ENCODE peak calls at places on chromosome 12, in eight cellular contexts. One of them, this sample, is unnamed.

GRCh38 chr12:45468751-45469615 is 253.1 kb downstream of the ANO6 start:
- DNase-seq in kidney epithelial cell: no peak
- DNase-seq in AG04450: no peak
- DNase-seq in choroid plexus epithelial cell: no peak
- DNase-seq in GM13977: no peak
- DNase-seq in OCI-LY7: no peak
- DNase-seq in heart right ventricle: no peak
- DNase-seq in B cell: no peak
- DNase-seq in this sample: no peak

GRCh38 chr12:50824914-50825313 is 17.8 kb upstream of the TMPRSS12 start:
- DNase-seq in kidney epithelial cell: no peak
- DNase-seq in AG04450: no peak
- DNase-seq in choroid plexus epithelial cell: no peak
- DNase-seq in GM13977: no peak
- DNase-seq in OCI-LY7: no peak
- DNase-seq in heart right ventricle: no peak
- DNase-seq in B cell: no peak
- DNase-seq in this sample: no peak

GRCh38 chr12:1481919-1482318 is 112.5 kb downstream of the FBXL14 start:
- DNase-seq in kidney epithelial cell: no peak
- DNase-seq in AG04450: no peak
- DNase-seq in choroid plexus epithelial cell: no peak
- DNase-seq in GM13977: no peak
- DNase-seq in OCI-LY7: no peak
- DNase-seq in heart right ventricle: no peak
- DNase-seq in B cell: no peak
- DNase-seq in this sample: no peak

GRCh38 chr12:49089831-49090773 is 4.5 kb downstream of the DHH start:
- DNase-seq in kidney epithelial cell: no peak
- DNase-seq in AG04450: no peak
- DNase-seq in choroid plexus epithelial cell: peak; percentile 54
- DNase-seq in GM13977: peak; percentile 45
- DNase-seq in OCI-LY7: peak; percentile 46
- DNase-seq in heart right ventricle: no peak
- DNase-seq in B cell: no peak
- DNase-seq in this sample: no peak

GRCh38 chr12:65631621-65632111 is 192.6 kb upstream of the HMGA2 start:
- DNase-seq in kidney epithelial cell: peak; percentile 99
- DNase-seq in AG04450: peak; percentile 97
- DNase-seq in choroid plexus epithelial cell: peak; percentile 99
- DNase-seq in GM13977: no peak
- DNase-seq in OCI-LY7: no peak
- DNase-seq in heart right ventricle: peak; percentile 21
- DNase-seq in B cell: no peak
- DNase-seq in this sample: peak; percentile 87

GRCh38 chr12:52921488-52922165 is 16.8 kb upstream of the KRT8 start:
- DNase-seq in kidney epithelial cell: no peak
- DNase-seq in AG04450: no peak
- DNase-seq in choroid plexus epithelial cell: no peak
- DNase-seq in GM13977: no peak
- DNase-seq in OCI-LY7: no peak
- DNase-seq in heart right ventricle: no peak
- DNase-seq in B cell: no peak
- DNase-seq in this sample: no peak

GRCh38 chr12:1497161-1497560 is 97.2 kb downstream of the FBXL14 start:
- DNase-seq in kidney epithelial cell: no peak
- DNase-seq in AG04450: no peak
- DNase-seq in choroid plexus epithelial cell: no peak
- DNase-seq in GM13977: no peak
- DNase-seq in OCI-LY7: no peak
- DNase-seq in heart right ventricle: no peak
- DNase-seq in B cell: no peak
- DNase-seq in this sample: no peak

GRCh38 chr12:41527529-41528116 is 339.5 kb downstream of the PDZRN4 start:
- DNase-seq in kidney epithelial cell: no peak
- DNase-seq in AG04450: no peak
- DNase-seq in choroid plexus epithelial cell: no peak
- DNase-seq in GM13977: no peak
- DNase-seq in OCI-LY7: no peak
- DNase-seq in heart right ventricle: no peak
- DNase-seq in B cell: no peak
- DNase-seq in this sample: no peak

GRCh38 chr12:108638141-108638823 is 4.6 kb upstream of the SELPLG start:
- DNase-seq in kidney epithelial cell: no peak
- DNase-seq in AG04450: no peak
- DNase-seq in choroid plexus epithelial cell: no peak
- DNase-seq in GM13977: no peak
- DNase-seq in OCI-LY7: peak; percentile 77
- DNase-seq in heart right ventricle: peak; percentile 57
- DNase-seq in B cell: peak; percentile 43
- DNase-seq in this sample: no peak

GRCh38 chr12:94099191-94099983 is 49.0 kb upstream of the PLXNC1 start:
- DNase-seq in kidney epithelial cell: no peak
- DNase-seq in AG04450: peak; percentile 23
- DNase-seq in choroid plexus epithelial cell: no peak
- DNase-seq in GM13977: no peak
- DNase-seq in OCI-LY7: no peak
- DNase-seq in heart right ventricle: no peak
- DNase-seq in B cell: no peak
- DNase-seq in this sample: no peak

GRCh38 chr12:69052613-69053408 is 119.8 kb upstream of the CPM start:
- DNase-seq in kidney epithelial cell: peak; percentile 82
- DNase-seq in AG04450: peak; percentile 44
- DNase-seq in choroid plexus epithelial cell: peak; percentile 89
- DNase-seq in GM13977: no peak
- DNase-seq in OCI-LY7: no peak
- DNase-seq in heart right ventricle: no peak
- DNase-seq in B cell: no peak
- DNase-seq in this sample: peak; percentile 66

GRCh38 chr12:55717397-55718007 is 1.7 kb downstream of the BLOC1S1 start:
- DNase-seq in kidney epithelial cell: no peak
- DNase-seq in AG04450: no peak
- DNase-seq in choroid plexus epithelial cell: peak; percentile 72
- DNase-seq in GM13977: no peak
- DNase-seq in OCI-LY7: no peak
- DNase-seq in heart right ventricle: no peak
- DNase-seq in B cell: no peak
- DNase-seq in this sample: no peak

GRCh38 chr12:114976959-114977358 is 293.0 kb upstream of the TBX3 start:
- DNase-seq in kidney epithelial cell: no peak
- DNase-seq in AG04450: peak; percentile 54
- DNase-seq in choroid plexus epithelial cell: peak; percentile 43
- DNase-seq in GM13977: no peak
- DNase-seq in OCI-LY7: no peak
- DNase-seq in heart right ventricle: no peak
- DNase-seq in B cell: no peak
- DNase-seq in this sample: no peak

GRCh38 chr12:116880817-116881324 is 370 bp downstream of the HRK start:
- DNase-seq in kidney epithelial cell: no peak
- DNase-seq in AG04450: no peak
- DNase-seq in choroid plexus epithelial cell: peak; percentile 42
- DNase-seq in GM13977: peak; percentile 86
- DNase-seq in OCI-LY7: peak; percentile 93
- DNase-seq in heart right ventricle: peak; percentile 10
- DNase-seq in B cell: peak; percentile 61
- DNase-seq in this sample: no peak

GRCh38 chr12:109680521-109681030 is 33.0 kb upstream of the FAM222A start:
- DNase-seq in kidney epithelial cell: no peak
- DNase-seq in AG04450: no peak
- DNase-seq in choroid plexus epithelial cell: no peak
- DNase-seq in GM13977: no peak
- DNase-seq in OCI-LY7: no peak
- DNase-seq in heart right ventricle: no peak
- DNase-seq in B cell: no peak
- DNase-seq in this sample: no peak

GRCh38 chr12:126930234-126930633 is 1336.7 kb upstream of the TMEM132C start:
- DNase-seq in kidney epithelial cell: no peak
- DNase-seq in AG04450: no peak
- DNase-seq in choroid plexus epithelial cell: no peak
- DNase-seq in GM13977: no peak
- DNase-seq in OCI-LY7: no peak
- DNase-seq in heart right ventricle: no peak
- DNase-seq in B cell: no peak
- DNase-seq in this sample: no peak

GRCh38 chr12:91609283-91609682 is 426.7 kb upstream of the DCN start:
- DNase-seq in kidney epithelial cell: no peak
- DNase-seq in AG04450: no peak
- DNase-seq in choroid plexus epithelial cell: no peak
- DNase-seq in GM13977: no peak
- DNase-seq in OCI-LY7: no peak
- DNase-seq in heart right ventricle: no peak
- DNase-seq in B cell: no peak
- DNase-seq in this sample: no peak

GRCh38 chr12:126608607-126609175 is 1543.5 kb downstream of the AACS start:
- DNase-seq in kidney epithelial cell: no peak
- DNase-seq in AG04450: no peak
- DNase-seq in choroid plexus epithelial cell: peak; percentile 0
- DNase-seq in GM13977: no peak
- DNase-seq in OCI-LY7: no peak
- DNase-seq in heart right ventricle: no peak
- DNase-seq in B cell: no peak
- DNase-seq in this sample: no peak

GRCh38 chr12:102964872-102965271 is 7.4 kb downstream of the ASCL1 start:
- DNase-seq in kidney epithelial cell: no peak
- DNase-seq in AG04450: no peak
- DNase-seq in choroid plexus epithelial cell: no peak
- DNase-seq in GM13977: peak; percentile 34
- DNase-seq in OCI-LY7: no peak
- DNase-seq in heart right ventricle: no peak
- DNase-seq in B cell: no peak
- DNase-seq in this sample: no peak

GRCh38 chr12:109020750-109021380 is at the start of gene SVOP:
- DNase-seq in kidney epithelial cell: peak; percentile 25
- DNase-seq in AG04450: peak; percentile 47
- DNase-seq in choroid plexus epithelial cell: peak; percentile 88
- DNase-seq in GM13977: no peak
- DNase-seq in OCI-LY7: no peak
- DNase-seq in heart right ventricle: peak; percentile 83
- DNase-seq in B cell: no peak
- DNase-seq in this sample: peak; percentile 42

GRCh38 chr12:59649203-59649602 is 53.4 kb downstream of the SLC16A7 start:
- DNase-seq in kidney epithelial cell: no peak
- DNase-seq in AG04450: no peak
- DNase-seq in choroid plexus epithelial cell: no peak
- DNase-seq in GM13977: no peak
- DNase-seq in OCI-LY7: no peak
- DNase-seq in heart right ventricle: no peak
- DNase-seq in B cell: no peak
- DNase-seq in this sample: no peak

GRCh38 chr12:23060161-23060560 is 435.2 kb downstream of the ETNK1 start:
- DNase-seq in kidney epithelial cell: no peak
- DNase-seq in AG04450: no peak
- DNase-seq in choroid plexus epithelial cell: no peak
- DNase-seq in GM13977: no peak
- DNase-seq in OCI-LY7: no peak
- DNase-seq in heart right ventricle: no peak
- DNase-seq in B cell: no peak
- DNase-seq in this sample: no peak

GRCh38 chr12:30440826-30441602 is 254.7 kb downstream of the IPO8 start:
- DNase-seq in kidney epithelial cell: no peak
- DNase-seq in AG04450: no peak
- DNase-seq in choroid plexus epithelial cell: peak; percentile 72
- DNase-seq in GM13977: no peak
- DNase-seq in OCI-LY7: peak; percentile 2
- DNase-seq in heart right ventricle: no peak
- DNase-seq in B cell: no peak
- DNase-seq in this sample: no peak
- TF ChIP-seq CTCF in kidney epithelial cell: peak; percentile 52
- TF ChIP-seq CTCF in AG04450: peak; percentile 74
- TF ChIP-seq CTCF in choroid plexus epithelial cell: peak; percentile 80
- TF ChIP-seq CTCF in GM13977: peak; percentile 13
- TF ChIP-seq CTCF in OCI-LY7: peak; percentile 50
- TF ChIP-seq CTCF in heart right ventricle: peak; percentile 34
- TF ChIP-seq CTCF in B cell: no peak
- TF ChIP-seq CTCF in this sample: peak; percentile 37

GRCh38 chr12:121911824-121912585 is 6.4 kb upstream of the CFAP251 start:
- DNase-seq in kidney epithelial cell: no peak
- DNase-seq in AG04450: no peak
- DNase-seq in choroid plexus epithelial cell: no peak
- DNase-seq in GM13977: no peak
- DNase-seq in OCI-LY7: no peak
- DNase-seq in heart right ventricle: no peak
- DNase-seq in B cell: no peak
- DNase-seq in this sample: no peak
- TF ChIP-seq CTCF in kidney epithelial cell: no peak
- TF ChIP-seq CTCF in AG04450: no peak
- TF ChIP-seq CTCF in choroid plexus epithelial cell: no peak
- TF ChIP-seq CTCF in GM13977: no peak
- TF ChIP-seq CTCF in OCI-LY7: no peak
- TF ChIP-seq CTCF in heart right ventricle: no peak
- TF ChIP-seq CTCF in B cell: no peak
- TF ChIP-seq CTCF in this sample: no peak

DNA sequence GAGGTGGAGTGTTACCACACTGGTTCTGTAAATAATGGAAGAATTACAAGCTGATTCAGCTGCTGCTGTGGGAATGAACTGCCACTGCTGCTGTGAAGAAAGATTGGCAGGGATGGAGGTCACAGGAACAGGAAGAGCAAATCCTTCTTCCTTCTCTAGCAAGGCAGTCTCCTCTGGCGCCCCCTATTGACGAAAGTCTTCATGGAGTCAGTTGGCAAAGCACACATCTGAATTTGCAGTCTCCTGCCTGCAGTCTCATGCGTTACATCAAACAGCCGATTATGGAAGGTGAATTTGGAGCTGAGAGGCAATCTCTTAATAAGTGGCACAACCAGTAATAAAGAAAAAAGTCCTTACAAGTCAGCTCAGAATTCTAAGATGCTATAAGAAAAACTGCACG is 106.0 kb upstream of the TMTC1 start:
- DNase-seq in kidney epithelial cell: no peak
- DNase-seq in AG04450: no peak
- DNase-seq in choroid plexus epithelial cell: peak; percentile 72
- DNase-seq in GM13977: peak; percentile 15
- DNase-seq in OCI-LY7: peak; percentile 11
- DNase-seq in heart right ventricle: peak; percentile 75
- DNase-seq in B cell: no peak
- DNase-seq in this sample: no peak
- TF ChIP-seq CTCF in kidney epithelial cell: peak; percentile 23
- TF ChIP-seq CTCF in AG04450: peak; percentile 53
- TF ChIP-seq CTCF in choroid plexus epithelial cell: peak; percentile 74
- TF ChIP-seq CTCF in GM13977: peak; percentile 46
- TF ChIP-seq CTCF in OCI-LY7: peak; percentile 70
- TF ChIP-seq CTCF in heart right ventricle: peak; percentile 62
- TF ChIP-seq CTCF in B cell: no peak
- TF ChIP-seq CTCF in this sample: peak; percentile 30

DNA sequence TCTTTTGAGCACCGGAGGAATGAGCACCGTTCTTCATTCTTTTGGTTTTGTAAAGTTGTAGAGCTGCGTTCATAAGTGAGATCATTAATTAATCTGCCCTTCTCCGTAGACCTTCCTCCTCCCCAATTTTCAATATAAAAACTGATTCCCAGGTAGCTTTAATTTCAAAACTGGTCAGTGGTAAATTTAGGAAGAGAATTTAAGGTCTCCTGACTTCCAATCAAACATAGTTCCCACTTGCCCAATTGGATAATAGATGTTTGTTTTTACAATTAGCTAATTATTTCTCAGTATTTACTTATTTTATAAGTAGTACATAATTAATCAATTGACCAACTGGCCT is 27.2 kb upstream of the YBX3 start:
- DNase-seq in kidney epithelial cell: no peak
- DNase-seq in AG04450: no peak
- DNase-seq in choroid plexus epithelial cell: no peak
- DNase-seq in GM13977: no peak
- DNase-seq in OCI-LY7: no peak
- DNase-seq in heart right ventricle: no peak
- DNase-seq in B cell: no peak
- DNase-seq in this sample: no peak
- TF ChIP-seq CTCF in kidney epithelial cell: no peak
- TF ChIP-seq CTCF in AG04450: no peak
- TF ChIP-seq CTCF in choroid plexus epithelial cell: no peak
- TF ChIP-seq CTCF in GM13977: no peak
- TF ChIP-seq CTCF in OCI-LY7: peak; percentile 70
- TF ChIP-seq CTCF in heart right ventricle: peak; percentile 7
- TF ChIP-seq CTCF in B cell: peak; percentile 47
- TF ChIP-seq CTCF in this sample: no peak